ENCODE peak calls at places on chromosomes 5 and 9, in four cellular contexts. One of them, this sample, is unnamed. For H3K4me1, the result is how much of the 10 kb centered on the place peaks cover.

GRCh38 chr5:72036951-72037350 is 70.3 kb upstream of the MAP1B start:
- DNase-seq in MM.1S: no peak
- DNase-seq in SK-N-SH: no peak
- DNase-seq in PC-3: no peak
- DNase-seq in this sample: peak

GRCh38 chr9:88766778-88767503 is 224.3 kb upstream of the S1PR3 start:
- DNase-seq in SK-N-SH: no peak
- DNase-seq in MM.1S: no peak
- DNase-seq in PC-3: peak
- DNase-seq in this sample: peak

GRCh38 chr5:94613583-94613982 is 4.8 kb downstream of the KIAA0825 start:
- DNase-seq in SK-N-SH: peak
- DNase-seq in PC-3: peak
- DNase-seq in MM.1S: peak
- DNase-seq in this sample: peak

GRCh38 chr5:126998201-126998631 is 32.1 kb downstream of the MARCHF3 start:
- DNase-seq in SK-N-SH: no peak
- DNase-seq in PC-3: no peak
- DNase-seq in MM.1S: peak
- DNase-seq in this sample: peak

GRCh38 chr5:136646915-136647314 is 281.6 kb upstream of the TRPC7 start:
- DNase-seq in PC-3: no peak
- DNase-seq in SK-N-SH: no peak
- DNase-seq in MM.1S: no peak
- DNase-seq in this sample: no peak

GRCh38 chr5:7927466-7928375 is 58.8 kb downstream of the MTRR start:
- DNase-seq in MM.1S: peak
- DNase-seq in PC-3: peak
- DNase-seq in SK-N-SH: peak
- DNase-seq in this sample: peak

GRCh38 chr5:143259254-143259605 is 144.3 kb downstream of the NR3C1 start:
- DNase-seq in MM.1S: no peak
- DNase-seq in SK-N-SH: no peak
- DNase-seq in PC-3: no peak
- DNase-seq in this sample: no peak

GRCh38 chr5:143359869-143360268 is 43.6 kb downstream of the NR3C1 start:
- DNase-seq in MM.1S: peak
- DNase-seq in SK-N-SH: no peak
- DNase-seq in PC-3: no peak
- DNase-seq in this sample: no peak

GRCh38 chr5:142806769-142807377 is 36.7 kb downstream of the ARHGAP26 start:
- DNase-seq in MM.1S: no peak
- DNase-seq in SK-N-SH: no peak
- DNase-seq in PC-3: no peak
- DNase-seq in this sample: no peak

GRCh38 chr9:96256800-96257199 is 45.2 kb downstream of the HSD17B3 start:
- DNase-seq in MM.1S: no peak
- DNase-seq in SK-N-SH: no peak
- DNase-seq in PC-3: peak
- DNase-seq in this sample: no peak

GRCh38 chr5:2186472-2187015 is 303.8 kb upstream of the IRX4 start:
- DNase-seq in MM.1S: no peak
- DNase-seq in SK-N-SH: no peak
- DNase-seq in PC-3: no peak
- DNase-seq in this sample: no peak

GRCh38 chr5:175823731-175824525 is 47.5 kb upstream of the CPLX2 start:
- DNase-seq in PC-3: no peak
- DNase-seq in MM.1S: no peak
- DNase-seq in SK-N-SH: no peak
- DNase-seq in this sample: no peak

GRCh38 chr5:124621279-124621678 is 125.2 kb downstream of the ZNF608 start:
- DNase-seq in MM.1S: no peak
- DNase-seq in SK-N-SH: no peak
- DNase-seq in PC-3: no peak
- DNase-seq in this sample: no peak

GRCh38 chr9:38619556-38620447 is 594 bp downstream of the ANKRD18A start:
- DNase-seq in SK-N-SH: peak
- DNase-seq in PC-3: peak
- DNase-seq in MM.1S: peak
- DNase-seq in this sample: peak

GRCh38 chr5:91162534-91163381 is 220.4 kb downstream of the ARRDC3 start:
- DNase-seq in MM.1S: peak
- DNase-seq in PC-3: peak
- DNase-seq in SK-N-SH: no peak
- DNase-seq in this sample: peak

GRCh38 chr5:94544031-94544650 is 74.3 kb downstream of the KIAA0825 start:
- DNase-seq in PC-3: no peak
- DNase-seq in MM.1S: no peak
- DNase-seq in SK-N-SH: no peak
- DNase-seq in this sample: peak

GRCh38 chr9:13570521-13570974 is 291.1 kb upstream of the MPDZ start:
- DNase-seq in PC-3: no peak
- DNase-seq in MM.1S: no peak
- DNase-seq in SK-N-SH: no peak
- DNase-seq in this sample: no peak

GRCh38 chr5:93330506-93330905 is 250.5 kb downstream of the NR2F1-AS1 start:
- DNase-seq in SK-N-SH: no peak
- DNase-seq in PC-3: peak
- DNase-seq in MM.1S: no peak
- DNase-seq in this sample: peak

GRCh38 chr5:14417232-14417730 is 164.3 kb upstream of the OTULINL start:
- DNase-seq in SK-N-SH: peak
- DNase-seq in MM.1S: no peak
- DNase-seq in PC-3: no peak
- DNase-seq in this sample: peak

GRCh38 chr5:137923856-137924255 is 34.6 kb downstream of the PKD2L2 start:
- DNase-seq in MM.1S: no peak
- DNase-seq in SK-N-SH: no peak
- DNase-seq in PC-3: no peak
- DNase-seq in this sample: no peak

GRCh38 chr9:17422994-17423680 is 155.7 kb upstream of the SH3GL2 start:
- DNase-seq in PC-3: peak
- DNase-seq in MM.1S: no peak
- DNase-seq in SK-N-SH: no peak
- DNase-seq in this sample: peak

GRCh38 chr9:82903503-82903902 is 159.4 kb downstream of the RASEF start:
- DNase-seq in MM.1S: no peak
- DNase-seq in SK-N-SH: no peak
- DNase-seq in PC-3: peak
- DNase-seq in this sample: no peak

GRCh38 chr5:170111088-170111796 is 5.5 kb downstream of the FOXI1 start:
- DNase-seq in MM.1S: no peak
- DNase-seq in SK-N-SH: no peak
- DNase-seq in PC-3: no peak
- DNase-seq in this sample: no peak

GRCh38 chr9:115733736-115734135 is 419.9 kb upstream of the PAPPA start:
- DNase-seq in PC-3: no peak
- DNase-seq in SK-N-SH: no peak
- DNase-seq in MM.1S: no peak
- DNase-seq in this sample: peak

DNA sequence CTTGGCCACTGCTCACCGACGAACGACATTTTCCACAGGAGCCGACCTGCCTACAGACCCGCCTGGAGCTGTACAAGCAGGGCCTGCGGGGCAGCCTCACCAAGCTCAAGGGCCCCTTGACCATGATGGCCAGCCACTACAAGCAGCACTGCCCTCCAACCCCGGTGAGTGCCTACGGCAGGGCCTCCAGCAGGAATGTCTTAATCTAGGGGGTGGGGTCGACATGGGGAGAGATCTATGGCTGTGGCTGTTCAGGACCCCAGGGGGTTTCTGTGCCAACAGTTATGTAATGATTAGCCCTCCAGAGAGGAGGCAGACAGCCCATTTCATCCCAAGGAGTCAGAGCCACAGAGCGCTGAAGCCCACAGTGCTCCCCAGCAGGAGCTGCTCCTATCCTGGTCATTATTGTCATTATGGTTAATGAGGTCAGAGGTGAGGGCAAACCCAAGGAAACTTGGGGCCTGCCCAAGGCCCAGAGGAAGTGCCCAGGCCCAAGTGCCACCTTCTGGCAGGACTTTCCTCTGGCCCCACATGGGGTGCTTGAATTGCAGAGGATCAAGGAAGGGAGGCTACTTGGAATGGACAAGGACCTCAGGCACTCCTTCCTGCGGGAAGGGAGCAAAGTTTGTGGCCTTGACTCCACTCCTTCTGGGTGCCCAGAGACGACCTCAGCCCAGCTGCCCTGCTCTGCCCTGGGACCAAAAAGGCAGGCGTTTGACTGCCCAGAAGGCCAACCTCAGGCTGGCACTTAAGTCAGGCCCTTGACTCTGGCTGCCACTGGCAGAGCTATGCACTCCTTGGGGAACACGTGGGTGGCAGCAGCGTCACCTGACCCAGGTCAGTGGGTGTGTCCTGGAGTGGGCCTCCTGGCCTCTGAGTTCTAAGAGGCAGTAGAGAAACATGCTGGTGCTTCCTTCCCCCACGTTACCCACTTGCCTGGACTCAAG is 1.5 kb downstream of the CSF2 start:
- DNase-seq in MM.1S: peak
- DNase-seq in PC-3: no peak
- DNase-seq in SK-N-SH: no peak
- DNase-seq in this sample: no peak
- TF ChIP-seq EZH2phosphoT487 in MM.1S: no peak
- TF ChIP-seq EZH2phosphoT487 in PC-3: no peak
- TF ChIP-seq EZH2phosphoT487 in SK-N-SH: no peak
- TF ChIP-seq EZH2phosphoT487 in this sample: no peak

GRCh38 chr5:173323799-173324114 is 4.5 kb downstream of the STC2 start:
- DNase-seq in SK-N-SH: no peak
- DNase-seq in PC-3: no peak
- DNase-seq in MM.1S: no peak
- DNase-seq in this sample: no peak

GRCh38 chr5:173323121-173323798 is 5.0 kb downstream of the STC2 start:
- DNase-seq in MM.1S: no peak
- DNase-seq in PC-3: no peak
- DNase-seq in SK-N-SH: no peak
- DNase-seq in this sample: no peak

GRCh38 chr5:173324115-173325001 is 3.9 kb downstream of the STC2 start:
- DNase-seq in SK-N-SH: peak
- DNase-seq in PC-3: no peak
- DNase-seq in MM.1S: peak
- DNase-seq in this sample: peak

GRCh38 chr5:173326501-173326960 is 1.7 kb downstream of the STC2 start:
- DNase-seq in PC-3: peak
- DNase-seq in MM.1S: no peak
- DNase-seq in SK-N-SH: no peak
- DNase-seq in this sample: peak

DNA sequence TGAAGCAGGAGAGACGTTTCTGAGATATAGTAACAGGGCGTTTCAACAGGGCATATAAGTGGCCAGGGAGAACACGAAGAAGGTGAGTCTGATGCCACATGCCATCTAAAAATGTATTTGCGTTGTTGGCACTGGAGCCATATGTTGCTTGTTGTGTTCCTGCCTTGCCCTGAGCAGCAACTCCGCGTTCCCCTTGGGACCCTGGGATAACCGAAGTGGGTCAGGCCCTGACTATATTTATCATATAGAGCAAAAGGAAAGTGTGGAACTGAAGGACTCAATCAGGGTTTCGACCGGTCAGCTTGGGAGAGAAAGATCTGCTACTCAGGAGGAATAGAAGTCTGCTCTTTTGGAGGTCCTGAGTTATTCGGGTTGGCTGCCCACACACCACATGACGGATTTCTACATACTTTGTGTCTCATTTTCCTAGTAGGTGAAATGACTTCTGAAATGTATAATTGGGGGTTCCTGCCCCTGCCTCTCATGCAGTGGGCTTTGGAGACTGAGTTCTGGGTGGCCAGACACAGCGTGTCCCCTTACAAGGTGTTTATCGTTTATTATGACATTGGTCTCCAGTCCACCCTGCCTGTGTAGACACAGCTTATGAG is 3.0 kb downstream of the STC2 start:
- DNase-seq in SK-N-SH: no peak
- DNase-seq in PC-3: no peak
- DNase-seq in MM.1S: no peak
- DNase-seq in this sample: no peak
- H3K4me1 ChIP-seq in SK-N-SH: half or more
- H3K4me1 ChIP-seq in PC-3: under half
- H3K4me1 ChIP-seq in MM.1S: under half
- H3K4me1 ChIP-seq in this sample: under half

GRCh38 chr9:130630506-130631330 is 33.7 kb upstream of the PRDM12 start:
- DNase-seq in SK-N-SH: no peak
- DNase-seq in PC-3: no peak
- DNase-seq in MM.1S: no peak
- DNase-seq in this sample: no peak
- TF ChIP-seq EZH2phosphoT487 in SK-N-SH: no peak
- TF ChIP-seq EZH2phosphoT487 in PC-3: no peak
- TF ChIP-seq EZH2phosphoT487 in MM.1S: no peak
- TF ChIP-seq EZH2phosphoT487 in this sample: no peak

GRCh38 chr9:6443661-6444060 is 30.7 kb downstream of the UHRF2 start:
- DNase-seq in MM.1S: no peak
- DNase-seq in SK-N-SH: no peak
- DNase-seq in PC-3: no peak
- DNase-seq in this sample: no peak
- H3K4me1 ChIP-seq in MM.1S: under half
- H3K4me1 ChIP-seq in SK-N-SH: under half
- H3K4me1 ChIP-seq in PC-3: under half
- H3K4me1 ChIP-seq in this sample: under half

GRCh38 chr5:74519161-74519571 is 121.4 kb downstream of the ENC1 start:
- DNase-seq in MM.1S: no peak
- DNase-seq in PC-3: no peak
- DNase-seq in SK-N-SH: no peak
- DNase-seq in this sample: no peak

GRCh38 chr5:74519679-74520078 is 120.8 kb downstream of the ENC1 start:
- DNase-seq in MM.1S: no peak
- DNase-seq in SK-N-SH: no peak
- DNase-seq in PC-3: no peak
- DNase-seq in this sample: no peak

GRCh38 chr5:74514888-74515551 is 125.5 kb downstream of the ENC1 start:
- DNase-seq in MM.1S: no peak
- DNase-seq in PC-3: no peak
- DNase-seq in SK-N-SH: no peak
- DNase-seq in this sample: no peak

GRCh38 chr5:74517700-74518099 is 122.8 kb downstream of the ENC1 start:
- DNase-seq in SK-N-SH: no peak
- DNase-seq in MM.1S: no peak
- DNase-seq in PC-3: no peak
- DNase-seq in this sample: peak

DNA sequence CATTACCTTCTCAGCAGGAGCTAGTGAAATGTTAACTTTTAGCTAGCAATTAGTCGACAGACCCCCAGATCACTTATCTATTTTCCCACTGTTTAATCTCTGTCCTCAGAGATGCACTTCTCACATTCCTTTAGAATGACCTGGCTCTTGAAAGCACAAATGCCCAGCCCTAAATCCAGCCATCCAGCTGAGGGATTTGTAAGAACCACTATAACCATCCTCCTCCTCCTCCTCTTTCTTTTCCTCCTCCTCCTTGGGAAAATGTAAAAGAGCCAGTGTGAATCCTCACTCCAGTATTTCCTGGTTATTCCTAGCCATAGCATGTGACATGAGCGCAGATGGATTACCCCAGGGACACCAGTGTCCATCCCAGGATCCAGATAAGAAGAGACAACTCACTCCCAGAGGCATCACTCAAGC is 124.3 kb downstream of the ENC1 start:
- DNase-seq in SK-N-SH: no peak
- DNase-seq in PC-3: no peak
- DNase-seq in MM.1S: no peak
- DNase-seq in this sample: peak
- TF ChIP-seq EZH2phosphoT487 in SK-N-SH: no peak
- TF ChIP-seq EZH2phosphoT487 in PC-3: no peak
- TF ChIP-seq EZH2phosphoT487 in MM.1S: no peak
- TF ChIP-seq EZH2phosphoT487 in this sample: no peak

This sample was measured in GM23248.